ENCODE peak calls at places on chromosomes 5 and 9, in six cellular contexts. E, U, P, V, S and X are unnamed samples.

GRCh38 chr5:37836173-37837100 is 3.4 kb downstream of the GDNF start:
- DNase-seq in E (peak; percentile 77), U (peak; percentile 58), P (no peak), V (no peak), S (peak; percentile 16), X (no peak)

GRCh38 chr9:123775289-123775688 is 154.6 kb downstream of the DENND1A start:
- DNase-seq in E (no peak), U (no peak), P (no peak), V (no peak), S (no peak), X (no peak)

GRCh38 chr5:72194846-72195245 is 87.6 kb downstream of the MAP1B start:
- DNase-seq in E (no peak), U (no peak), P (no peak), V (peak; percentile 72), S (no peak), X (no peak)

GRCh38 chr5:17294639-17295311 is 77.3 kb downstream of the BASP1 start:
- DNase-seq in E (no peak), U (no peak), P (no peak), V (no peak), S (no peak), X (no peak)

GRCh38 chr5:37789991-37790390 is 49.9 kb downstream of the GDNF start:
- DNase-seq in E (no peak), U (no peak), P (no peak), V (no peak), S (no peak), X (no peak)

GRCh38 chr5:126499742-126500396 is 76.7 kb downstream of the GRAMD2B start:
- DNase-seq in E (peak; percentile 48), U (peak; percentile 88), P (peak; percentile 24), V (no peak), S (peak; percentile 32), X (no peak)

GRCh38 chr9:98099898-98100297 is 19.1 kb downstream of the TRIM14 start:
- DNase-seq in E (no peak), U (no peak), P (no peak), V (no peak), S (no peak), X (no peak)

GRCh38 chr5:31477516-31477915 is 54.4 kb downstream of the DROSHA start:
- DNase-seq in E (no peak), U (no peak), P (no peak), V (no peak), S (no peak), X (no peak)

GRCh38 chr9:24245988-24246387 is 299.7 kb downstream of the IZUMO3 start:
- DNase-seq in E (no peak), U (peak; percentile 72), P (peak; percentile 1), V (no peak), S (no peak), X (no peak)

GRCh38 chr5:73591102-73591695 is 25.7 kb downstream of the UTP15 start:
- DNase-seq in E (peak; percentile 62), U (peak; percentile 85), P (peak; percentile 83), V (peak; percentile 28), S (peak; percentile 82), X (peak; percentile 66)

GRCh38 chr9:27861887-27862286 is 288.6 kb upstream of the C9orf72 start:
- DNase-seq in E (no peak), U (no peak), P (no peak), V (no peak), S (no peak), X (no peak)

GRCh38 chr5:169265888-169266287 is 35.1 kb downstream of the SLIT3 start:
- DNase-seq in E (no peak), U (peak; percentile 55), P (no peak), V (no peak), S (peak; percentile 24), X (no peak)

GRCh38 chr5:66933066-66933465 is 263.5 kb downstream of the CD180 start:
- DNase-seq in E (no peak), U (no peak), P (no peak), V (no peak), S (peak; percentile 84), X (no peak)

GRCh38 chr5:113123563-113123962 is 147.0 kb downstream of the DCP2 start:
- DNase-seq in E (no peak), U (peak; percentile 69), P (peak; percentile 13), V (no peak), S (peak; percentile 22), X (no peak)

GRCh38 chr9:120473626-120474025 is 106.3 kb downstream of the CDK5RAP2 start:
- DNase-seq in E (no peak), U (no peak), P (no peak), V (no peak), S (no peak), X (no peak)

GRCh38 chr5:67211926-67212325 is 15.3 kb upstream of the CD180 start:
- DNase-seq in E (no peak), U (no peak), P (no peak), V (no peak), S (no peak), X (no peak)

GRCh38 chr5:34538026-34538672 is 118.0 kb upstream of the RAI14 start:
- DNase-seq in E (no peak), U (peak; percentile 38), P (no peak), V (no peak), S (no peak), X (no peak)

GRCh38 chr9:133506653-133507038 is 18.1 kb downstream of the MYMK start:
- DNase-seq in E (no peak), U (no peak), P (no peak), V (no peak), S (no peak), X (no peak)

GRCh38 chr9:121744687-121745395 is 93.4 kb downstream of the DAB2IP start:
- DNase-seq in E (no peak), U (peak; percentile 32), P (no peak), V (no peak), S (no peak), X (no peak)

GRCh38 chr9:33340186-33340585 is 49.9 kb downstream of the NFX1 start:
- DNase-seq in E (peak; percentile 45), U (peak; percentile 8), P (no peak), V (no peak), S (no peak), X (no peak)

GRCh38 chr5:12623408-12623807 is 719.2 kb upstream of the CTNND2 start:
- DNase-seq in E (no peak), U (peak; percentile 49), P (no peak), V (no peak), S (no peak), X (no peak)

GRCh38 chr5:130278136-130278535 is 373.9 kb downstream of the CHSY3 start:
- DNase-seq in E (no peak), U (peak; percentile 24), P (no peak), V (no peak), S (no peak), X (no peak)

GRCh38 chr5:10563940-10564837 is at the start of gene ANKRD33B:
- DNase-seq in E (no peak), U (peak; percentile 84), P (no peak), V (no peak), S (peak; percentile 72), X (no peak)

GRCh38 chr5:10563132-10563939 is 534 bp upstream of the ANKRD33B start:
- DNase-seq in E (peak; percentile 84), U (peak; percentile 78), P (no peak), V (no peak), S (no peak), X (no peak)

GRCh38 chr5:10566556-10567068 is 2.7 kb downstream of the ANKRD33B start:
- DNase-seq in E (no peak), U (no peak), P (no peak), V (no peak), S (no peak), X (no peak)

GRCh38 chr5:10565785-10566506 is 2.1 kb downstream of the ANKRD33B start:
- DNase-seq in E (no peak), U (no peak), P (no peak), V (no peak), S (no peak), X (no peak)

GRCh38 chr5:10564838-10565784 is 1.2 kb downstream of the ANKRD33B start:
- DNase-seq in E (peak; percentile 69), U (peak; percentile 62), P (no peak), V (no peak), S (no peak), X (no peak)
- TF ChIP-seq EZH2 in E (peak; percentile 65), U (peak; percentile 54), P (no peak), V (no peak), S (no peak), X (no peak)

DNA sequence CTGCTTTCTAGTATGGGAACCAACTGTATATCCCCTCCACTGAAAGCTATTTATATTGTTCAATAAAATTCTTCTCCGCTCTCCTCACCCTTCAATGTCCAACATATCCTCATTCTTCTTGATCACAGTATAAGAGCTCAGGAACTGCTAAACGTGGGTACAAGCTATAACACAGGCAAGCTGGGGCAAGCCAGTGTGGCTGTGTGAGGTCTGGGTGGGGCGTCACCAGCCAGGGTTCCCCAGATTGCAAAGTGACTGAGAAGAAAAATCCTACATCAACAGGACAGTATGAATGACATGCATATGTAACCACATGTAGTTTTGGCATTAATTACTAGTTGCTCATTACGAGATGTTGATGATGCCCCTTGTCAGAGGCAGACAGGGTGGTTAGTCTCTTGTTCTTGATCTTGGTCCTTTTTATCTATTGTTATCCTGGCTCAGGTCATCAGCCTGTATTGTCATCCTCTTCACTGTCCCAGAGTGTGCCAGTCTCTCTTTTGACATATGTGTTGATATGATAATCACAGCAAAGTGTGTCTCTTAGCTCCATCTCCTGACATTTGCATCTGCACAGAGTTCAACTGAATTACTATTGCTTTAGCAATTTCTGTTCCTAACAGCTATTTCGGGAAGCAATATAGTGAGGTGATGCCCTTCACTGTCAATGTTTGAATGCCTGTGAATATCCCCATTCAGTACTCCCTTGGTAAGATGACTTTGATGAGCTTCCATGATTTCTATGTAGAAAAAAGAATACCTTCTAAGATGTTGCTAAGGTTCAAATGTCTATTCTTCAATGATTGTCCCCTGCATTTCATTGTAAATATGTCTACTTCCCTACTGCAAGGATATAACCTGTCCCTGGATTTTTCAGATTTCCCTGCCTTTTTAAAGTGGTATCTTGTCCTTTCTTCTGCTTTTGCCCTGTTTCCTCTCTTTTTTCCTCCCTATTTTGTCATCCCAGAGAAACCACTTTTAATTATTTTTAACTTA is 140.3 kb downstream of the MAT2B start:
- DNase-seq in E (no peak), U (no peak), P (no peak), V (no peak), S (no peak), X (no peak)
- TF ChIP-seq POLR2AphosphoS5 in E (no peak), U (no peak), P (no peak), V (no peak), S (no peak), X (no peak)

GRCh38 chr9:684950-685340 is 156.6 kb upstream of the DMRT1 start:
- DNase-seq in E (no peak), U (no peak), P (no peak), V (no peak), S (peak; percentile 89), X (no peak)
- H3K27ac ChIP-seq in E (no peak overlapping the region), U (no peak overlapping the region), P (no peak overlapping the region), V (no peak overlapping the region), S (peak overlapping the region; percentile 99), X (peak overlapping the region; percentile 96)

GRCh38 chr9:108467653-108468324 is 388.0 kb downstream of the ACTL7B start:
- DNase-seq in E (no peak), U (no peak), P (no peak), V (no peak), S (no peak), X (no peak)

GRCh38 chr9:108463927-108464606 is 391.7 kb downstream of the ACTL7B start:
- DNase-seq in E (no peak), U (no peak), P (no peak), V (no peak), S (no peak), X (no peak)

GRCh38 chr9:108466238-108466637 is 389.5 kb downstream of the ACTL7B start:
- DNase-seq in E (no peak), U (no peak), P (no peak), V (no peak), S (no peak), X (no peak)

GRCh38 chr9:108469654-108470053 is 386.1 kb downstream of the ACTL7B start:
- DNase-seq in E (no peak), U (no peak), P (no peak), V (no peak), S (peak; percentile 31), X (no peak)

GRCh38 chr9:108468364-108468763 is 387.4 kb downstream of the ACTL7B start:
- DNase-seq in E (peak; percentile 84), U (peak; percentile 82), P (peak; percentile 54), V (no peak), S (peak; percentile 36), X (no peak)
- TF ChIP-seq EZH2 in E (no peak), U (no peak), P (no peak), V (no peak), S (no peak), X (no peak)